ENCODE peak calls at places on chromosomes 7 and 10, in four cellular contexts. X is spleen, C is tibial nerve, F is ovary. M is an unnamed sample.

GRCh38 chr10:92891885-92892705 is 43.8 kb downstream of the EXOC6 start:
- DNase-seq in X (no peak), C (peak; percentile 12), F (peak; percentile 35), M (no peak)

GRCh38 chr10:5608608-5609270 is 57.7 kb downstream of the ASB13 start:
- DNase-seq in X (no peak), C (no peak), F (no peak), M (no peak)

GRCh38 chr10:60299961-60300883 is 89.5 kb downstream of the ANK3 start:
- DNase-seq in X (no peak), C (no peak), F (no peak), M (no peak)

GRCh38 chr7:121992046-121992445 is 119.1 kb downstream of the PTPRZ1 start:
- DNase-seq in X (no peak), C (no peak), F (no peak), M (no peak)

GRCh38 chr7:156378806-156379205 is 261.8 kb upstream of the RNF32 start:
- DNase-seq in X (no peak), C (no peak), F (no peak), M (no peak)

GRCh38 chr7:108347616-108348015 is 108.6 kb downstream of the NRCAM start:
- DNase-seq in X (no peak), C (no peak), F (no peak), M (no peak)

GRCh38 chr7:81501220-81501619 is 268.6 kb downstream of the HGF start:
- DNase-seq in X (no peak), C (no peak), F (no peak), M (no peak)

GRCh38 chr10:11403116-11403515 is 208.3 kb downstream of the USP6NL start:
- DNase-seq in X (peak; percentile 85), C (no peak), F (no peak), M (no peak)

GRCh38 chr10:62264702-62265436 is 3.8 kb downstream of the RTKN2 start:
- DNase-seq in X (no peak), C (no peak), F (no peak), M (no peak)

GRCh38 chr10:131159771-131160170 is 151.8 kb downstream of the TCERG1L start:
- DNase-seq in X (peak; percentile 31), C (no peak), F (no peak), M (no peak)

GRCh38 chr10:124677871-124678565 is 66.2 kb downstream of the FAM53B start:
- DNase-seq in X (peak; percentile 74), C (no peak), F (no peak), M (no peak)

GRCh38 chr7:47301078-47301477 is 280.8 kb downstream of the TNS3 start:
- DNase-seq in X (no peak), C (no peak), F (no peak), M (no peak)

GRCh38 chr10:119750391-119751230 is 24.8 kb downstream of the INPP5F start:
- DNase-seq in X (peak; percentile 80), C (peak; percentile 80), F (peak; percentile 60), M (no peak)

GRCh38 chr7:77674878-77675277 is 21.4 kb upstream of the RSBN1L start:
- DNase-seq in X (no peak), C (no peak), F (no peak), M (no peak)

GRCh38 chr7:29563590-29564454 is at the start of gene PRR15:
- DNase-seq in X (peak; percentile 77), C (no peak), F (peak; percentile 51), M (no peak)

GRCh38 chr7:135334830-135335543 is 101.3 kb downstream of the STRA8 start:
- DNase-seq in X (no peak), C (no peak), F (no peak), M (no peak)

GRCh38 chr7:34162676-34163075 is 257.3 kb downstream of the BMPER start:
- DNase-seq in X (no peak), C (no peak), F (no peak), M (no peak)

GRCh38 chr7:12895296-12895695 is 207.9 kb downstream of the ARL4A start:
- DNase-seq in X (no peak), C (no peak), F (no peak), M (no peak)

GRCh38 chr7:27128776-27129728 is 1.5 kb downstream of the HOXA4 start:
- DNase-seq in X (no peak), C (no peak), F (no peak), M (no peak)

GRCh38 chr10:43760514-43760913 is 111.8 kb upstream of the ZNF32 start:
- DNase-seq in X (no peak), C (no peak), F (no peak), M (peak; percentile 89)

GRCh38 chr10:124236818-124237217 is 143.4 kb upstream of the CHST15 start:
- DNase-seq in X (no peak), C (no peak), F (no peak), M (no peak)

GRCh38 chr10:3828404-3829192 is 43.6 kb upstream of the KLF6 start:
- DNase-seq in X (no peak), C (no peak), F (peak; percentile 41), M (no peak)

GRCh38 chr7:53900856-53901528 is 641.2 kb upstream of the VSTM2A start:
- DNase-seq in X (no peak), C (no peak), F (no peak), M (no peak)
- TF ChIP-seq CTCF in X (no peak), C (no peak), F (no peak), M (no peak)

GRCh38 chr7:235576-236395 is 43.4 kb downstream of the FAM20C start:
- DNase-seq in X (no peak), C (no peak), F (peak; percentile 76), M (no peak)
- H3K4me3 ChIP-seq in X (no peak overlapping the region), C (no peak overlapping the region), F (no peak overlapping the region), M (peak overlapping the region; percentile 37)

GRCh38 chr7:144391823-144392255 is 11.7 kb downstream of the NOBOX start:
- DNase-seq in X (no peak), C (no peak), F (no peak), M (no peak)
- TF ChIP-seq CTCF in X (peak; percentile 59), C (peak; percentile 71), F (peak; percentile 58), M (peak; percentile 79)

DNA sequence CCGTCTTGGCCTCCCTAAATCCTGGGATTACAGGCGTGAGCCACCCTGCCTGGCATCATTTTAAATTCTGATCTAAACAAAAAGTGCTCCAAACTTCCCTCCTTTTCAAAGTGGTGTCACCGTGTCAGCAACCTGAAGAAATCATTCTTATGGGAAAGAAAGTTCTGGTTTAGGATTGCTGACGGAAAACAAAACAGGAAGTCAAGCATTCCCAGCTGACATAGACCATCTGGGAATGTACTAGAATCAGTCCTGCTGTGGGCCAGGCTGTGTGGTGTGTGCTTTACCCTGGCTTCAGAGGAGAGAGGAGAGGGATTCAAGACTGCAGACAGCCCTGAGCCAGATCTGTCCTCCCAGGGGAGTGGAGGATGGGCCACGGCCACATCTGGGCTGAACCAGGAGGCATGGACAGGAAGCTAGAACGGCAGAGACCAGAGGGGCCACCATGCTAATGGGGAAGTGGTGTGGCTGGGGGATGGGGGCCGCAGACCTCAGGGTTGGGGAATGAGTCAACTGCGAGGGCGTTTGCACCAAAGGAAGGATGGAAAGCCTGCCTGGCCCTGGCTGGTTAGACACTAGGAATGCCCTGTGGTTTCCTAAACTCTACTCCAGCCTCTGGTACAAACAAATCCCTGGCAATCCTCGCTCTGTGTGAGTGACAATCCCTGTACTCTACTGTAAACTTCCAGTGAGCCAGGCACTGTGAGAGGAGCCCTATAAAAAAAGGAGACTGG is 16.7 kb upstream of the CLIP2 start:
- DNase-seq in X (peak; percentile 90), C (peak; percentile 39), F (peak; percentile 62), M (peak; percentile 93)
- H3K4me3 ChIP-seq in X (no peak overlapping the region), C (no peak overlapping the region), F (no peak overlapping the region), M (peak overlapping the region; percentile 16)

GRCh38 chr7:4642468-4643203 is 39.5 kb upstream of the FOXK1 start:
- DNase-seq in X (no peak), C (no peak), F (no peak), M (no peak)

GRCh38 chr7:4641091-4641666 is 40.9 kb upstream of the FOXK1 start:
- DNase-seq in X (no peak), C (no peak), F (no peak), M (no peak)

GRCh38 chr7:4645241-4645640 is 36.9 kb upstream of the FOXK1 start:
- DNase-seq in X (no peak), C (no peak), F (no peak), M (no peak)

GRCh38 chr7:4638781-4639575 is 43.1 kb upstream of the FOXK1 start:
- DNase-seq in X (no peak), C (no peak), F (no peak), M (no peak)

DNA sequence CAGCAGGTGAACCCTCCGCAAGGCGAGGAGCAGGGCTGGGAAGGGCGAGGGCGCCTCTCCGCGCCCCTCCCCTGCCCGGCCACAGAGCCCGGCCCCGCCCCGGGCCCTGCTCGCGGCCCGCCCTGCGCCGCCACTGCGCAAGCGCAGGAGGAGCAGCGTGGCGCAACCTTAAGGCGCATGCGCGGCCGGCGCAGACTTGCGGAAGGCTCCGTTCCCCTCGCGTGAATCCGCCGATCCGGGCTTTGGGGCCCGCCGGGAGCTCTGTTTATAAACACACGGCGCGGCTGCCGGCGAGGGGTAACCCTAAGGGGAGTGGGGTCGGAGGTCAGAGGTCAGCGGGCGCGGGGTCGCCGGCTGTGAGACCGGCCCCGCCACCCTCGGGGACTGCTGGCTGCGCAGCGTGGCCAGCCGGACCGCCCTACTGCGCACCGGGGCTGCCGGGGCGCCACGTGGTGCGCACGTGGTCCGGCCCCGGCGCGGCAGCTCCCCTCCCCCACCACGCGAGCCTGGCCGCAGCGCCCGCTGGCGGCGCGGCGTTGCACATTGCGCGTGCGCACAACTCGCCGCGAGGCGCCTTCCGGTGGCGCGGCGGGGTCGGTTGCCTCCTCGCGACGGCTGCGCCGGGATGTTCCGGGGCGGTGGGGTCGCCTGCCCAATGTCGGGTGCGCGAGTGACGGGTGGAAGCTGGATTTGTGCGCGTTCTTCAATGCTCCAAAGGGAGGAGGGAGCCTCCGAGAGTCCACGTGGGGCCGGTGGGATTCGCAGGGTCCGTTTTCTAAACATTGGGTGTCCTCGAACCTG is 40.2 kb upstream of the FOXK1 start:
- DNase-seq in X (peak; percentile 98), C (peak; percentile 94), F (peak; percentile 97), M (peak; percentile 98)
- TF ChIP-seq CTCF in X (no peak), C (peak; percentile 75), F (peak; percentile 89), M (peak; percentile 59)

DNA sequence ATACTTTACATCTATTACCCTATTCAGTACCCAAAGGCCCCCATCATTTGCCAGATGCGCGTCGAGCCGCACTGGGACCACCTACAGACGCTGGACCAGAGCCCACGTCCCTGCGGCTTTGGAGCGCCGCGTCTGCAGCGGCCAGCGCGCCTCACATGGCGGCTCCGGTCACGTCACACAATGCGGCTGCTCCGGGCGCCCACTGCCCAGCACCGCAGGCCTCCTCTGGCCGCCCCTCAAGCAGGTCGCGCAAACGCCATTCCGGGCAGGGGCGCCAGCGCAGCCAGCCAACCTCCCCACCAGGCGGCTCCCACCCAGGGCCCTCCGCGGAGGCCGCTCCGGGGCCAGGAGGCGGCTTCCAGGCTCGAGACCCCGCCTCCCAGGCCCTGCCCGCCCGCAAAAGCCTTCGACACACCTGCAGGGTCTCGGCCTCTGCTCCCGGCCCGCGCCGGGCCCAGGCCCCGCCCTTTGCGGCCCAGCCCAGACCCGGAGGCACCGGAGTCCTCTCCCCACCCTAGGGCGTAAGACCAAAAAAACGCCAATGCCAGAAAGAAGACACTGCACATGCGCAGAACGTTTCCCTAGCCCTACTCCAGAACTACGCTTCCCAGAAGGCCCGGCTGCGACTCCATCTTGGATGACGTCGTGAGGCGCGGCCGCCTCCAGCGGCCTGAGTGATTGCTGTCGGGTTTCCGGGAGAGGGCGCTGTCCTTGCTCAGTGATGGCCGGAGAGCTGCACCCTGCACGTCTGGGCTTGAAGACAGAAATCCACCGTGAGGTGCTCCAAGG is at the start of gene ZNF25:
- DNase-seq in X (peak; percentile 99), C (peak; percentile 98), F (peak; percentile 99), M (peak; percentile 100)
- H3K4me3 ChIP-seq in X (peak within 1 kb of the TSS; percentile 84), C (peak within 1 kb of the TSS; percentile 87), F (peak within 1 kb of the TSS; percentile 86), M (peak within 1 kb of the TSS; percentile 97)

GRCh38 chr10:97334370-97335175 is at the start of gene FRAT2:
- DNase-seq in X (peak; percentile 97), C (peak; percentile 85), F (peak; percentile 92), M (peak; percentile 97)
- TF ChIP-seq CTCF in X (no peak), C (no peak), F (no peak), M (no peak)

M was measured in esophagus muscularis mucosa.